ENCODE peak calls at places on chromosomes 13 and 19, in five cellular contexts. W is endothelial cell of umbilical vein, B is fibroblast of lung, T is IMR-90, V is OCI-LY7. C is an unnamed sample.

GRCh38 chr13:110737555-110737954 is 24.1 kb downstream of the ING1 start:
- DNase-seq in V (no peak), W (no peak), B (no peak), T (no peak), C (no peak)

GRCh38 chr13:90974249-90974954 is 373.1 kb upstream of the MIR17HG start:
- DNase-seq in W (no peak), T (no peak), V (no peak), B (no peak), C (no peak)

GRCh38 chr13:105991131-105991530 is 544.3 kb downstream of the EFNB2 start:
- DNase-seq in B (no peak), T (no peak), V (no peak), W (no peak), C (no peak)

GRCh38 chr19:54188224-54188871 is 1.0 kb downstream of the MBOAT7 start:
- DNase-seq in T (peak; percentile 61), W (peak; percentile 89), B (no peak), V (no peak), C (peak; percentile 75)

GRCh38 chr19:48244289-48244688 is 11.4 kb downstream of the CARD8 start:
- DNase-seq in T (no peak), W (peak; percentile 82), B (no peak), V (peak; percentile 31), C (no peak)

GRCh38 chr19:48553676-48554384 is 1.9 kb downstream of the SULT2B1 start:
- DNase-seq in W (peak; percentile 38), V (no peak), T (peak; percentile 86), B (peak; percentile 77), C (peak; percentile 79)

GRCh38 chr19:996051-996838 is 4.0 kb upstream of the GRIN3B start:
- DNase-seq in T (peak; percentile 53), B (peak; percentile 57), W (peak; percentile 35), V (no peak), C (peak; percentile 84)

GRCh38 chr19:5339950-5340636 is 519 bp downstream of the PTPRS start:
- DNase-seq in T (no peak), B (no peak), W (peak; percentile 17), V (peak; percentile 51), C (peak; percentile 56)

GRCh38 chr13:113364371-113364932 is 522 bp upstream of the GRTP1 start:
- DNase-seq in W (no peak), V (no peak), B (peak; percentile 9), T (no peak), C (peak; percentile 41)

DNA sequence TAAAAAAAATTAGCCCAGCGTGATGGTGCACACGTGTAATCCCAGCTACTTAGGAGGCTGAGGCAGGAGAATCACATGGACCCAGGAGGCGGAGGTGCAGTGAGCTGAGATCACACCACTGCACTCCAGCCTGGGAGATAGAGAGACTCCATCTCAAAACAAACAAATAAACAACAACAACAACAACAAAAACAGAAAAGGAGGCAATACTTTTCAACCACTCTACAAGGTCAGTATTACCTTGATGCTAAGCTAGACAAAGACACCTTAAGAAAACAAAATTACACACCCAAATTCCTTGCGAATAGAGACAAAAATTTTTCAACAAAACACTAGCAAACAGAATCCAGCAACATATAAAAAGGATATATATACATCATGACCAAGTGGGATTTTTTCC is 39.7 kb downstream of the PEPD start:
- DNase-seq in V (no peak), T (no peak), W (no peak), B (no peak), C (no peak)
- H3K4me2 ChIP-seq in V (no peak overlapping the region), T (no peak overlapping the region), W (no peak overlapping the region), B (no peak overlapping the region), C (no peak overlapping the region)

GRCh38 chr19:3119071-3119781 is 16.6 kb upstream of the GNA15 start:
- DNase-seq in V (no peak), W (no peak), B (no peak), T (no peak), C (no peak)
- H3K4me2 ChIP-seq in V (no peak overlapping the region), W (no peak overlapping the region), B (no peak overlapping the region), T (no peak overlapping the region), C (no peak overlapping the region)

GRCh38 chr13:32829676-32830091 is 186.5 kb upstream of the KL start:
- DNase-seq in T (peak; percentile 77), W (no peak), V (no peak), B (peak; percentile 29), C (peak; percentile 74)
- H3K4me2 ChIP-seq in T (peak overlapping the region; percentile 7), W (no peak overlapping the region), V (no peak overlapping the region), B (peak overlapping the region; percentile 4), C (no peak overlapping the region)

GRCh38 chr13:49927755-49928154 is 8.4 kb downstream of the SPRYD7 start:
- DNase-seq in W (no peak), B (peak; percentile 52), V (no peak), T (peak; percentile 76), C (peak; percentile 75)
- H3K4me2 ChIP-seq in W (no peak overlapping the region), B (no peak overlapping the region), V (no peak overlapping the region), T (no peak overlapping the region), C (peak overlapping the region; percentile 15)

C was measured in GM23248.